ENCODE peak calls at places on chromosomes 5 and 9, in ten cellular contexts. Q, H, N, A, E, T, C, X, J and R are unnamed samples.
A peak's percentile ranks its signal among the peaks of the same experiment; 100 is the strongest.

GRCh38 chr5:74355456-74355855 is 285.1 kb downstream of the ENC1 start:
- DNase-seq in C (no peak), T (no peak), J (no peak), N (no peak), H (no peak), X (no peak), E (no peak), A (no peak), Q (no peak), R (no peak)

GRCh38 chr5:151249280-151249679 is 3.7 kb upstream of the GM2A start:
- DNase-seq in T (no peak), J (no peak), Q (no peak), C (no peak), A (no peak), X (no peak), H (no peak), E (no peak), N (no peak), R (no peak)

GRCh38 chr5:177473461-177473991 is at the start of gene DBN1:
- DNase-seq in X (peak; percentile 53), E (no peak), C (peak; percentile 44), Q (peak; percentile 46), H (no peak), T (no peak), A (peak; percentile 69), J (no peak), N (peak; percentile 74), R (peak; percentile 53)

GRCh38 chr9:77384406-77384805 is 207.1 kb downstream of the VPS13A start:
- DNase-seq in J (peak; percentile 77), X (no peak), A (no peak), H (no peak), E (no peak), N (no peak), C (no peak), T (no peak), Q (no peak), R (no peak)

GRCh38 chr9:90393355-90394152 is 249.1 kb downstream of the DIRAS2 start:
- DNase-seq in C (peak; percentile 27), J (no peak), X (no peak), H (no peak), E (no peak), A (no peak), Q (no peak), T (no peak), N (no peak), R (peak; percentile 19)

GRCh38 chr9:85569988-85570387 is 171.8 kb downstream of the AGTPBP1 start:
- DNase-seq in A (no peak), X (no peak), E (no peak), C (no peak), J (peak; percentile 63), H (no peak), Q (no peak), N (no peak), T (no peak), R (no peak)

GRCh38 chr5:170151105-170151831 is 45.6 kb downstream of the FOXI1 start:
- DNase-seq in N (peak; percentile 53), J (peak; percentile 44), E (no peak), X (peak; percentile 55), A (peak; percentile 73), C (peak; percentile 88), Q (no peak), T (no peak), H (peak; percentile 68), R (peak; percentile 67)

GRCh38 chr5:126043684-126044083 is 379.5 kb upstream of the GRAMD2B start:
- DNase-seq in X (no peak), T (no peak), H (no peak), E (no peak), A (no peak), J (no peak), C (no peak), Q (no peak), N (no peak), R (peak; percentile 10)

GRCh38 chr9:116313638-116314037 is 160.0 kb downstream of the PAPPA start:
- DNase-seq in C (no peak), A (no peak), N (no peak), E (no peak), T (no peak), X (no peak), H (no peak), Q (no peak), J (no peak), R (no peak)

GRCh38 chr9:120579139-120579749 is 723 bp downstream of the CDK5RAP2 start:
- DNase-seq in E (no peak), H (no peak), N (no peak), A (no peak), Q (no peak), J (no peak), C (peak; percentile 9), X (no peak), T (no peak), R (no peak)

GRCh38 chr9:128607642-128608350 is 48.9 kb downstream of the DYNC2I2 start:
- DNase-seq in E (no peak), N (no peak), C (no peak), J (peak; percentile 7), T (no peak), A (peak; percentile 87), X (no peak), Q (peak; percentile 27), H (peak; percentile 88), R (peak; percentile 98)

GRCh38 chr5:154753792-154754191 is 1.4 kb upstream of the LARP1 start:
- DNase-seq in J (peak; percentile 97), Q (peak; percentile 62), T (peak; percentile 91), X (peak; percentile 91), N (no peak), C (peak; percentile 22), H (peak; percentile 93), E (peak; percentile 84), A (peak; percentile 81), R (peak; percentile 51)

GRCh38 chr5:39076757-39077475 is 2.7 kb upstream of the RICTOR start:
- DNase-seq in N (no peak), T (no peak), C (peak; percentile 70), Q (no peak), J (peak; percentile 56), A (no peak), X (no peak), E (no peak), H (no peak), R (no peak)

GRCh38 chr5:39076101-39076756 is 2.0 kb upstream of the RICTOR start:
- DNase-seq in X (no peak), Q (no peak), C (no peak), H (no peak), E (no peak), N (no peak), A (no peak), T (no peak), J (no peak), R (no peak)

GRCh38 chr5:39072915-39073758 is 1.1 kb downstream of the RICTOR start:
- DNase-seq in J (peak; percentile 45), E (peak; percentile 18), C (peak; percentile 53), H (peak; percentile 90), X (peak; percentile 65), N (peak; percentile 74), A (peak; percentile 42), T (peak; percentile 28), Q (peak; percentile 50), R (peak; percentile 37)

GRCh38 chr5:39073759-39074008 is 515 bp downstream of the RICTOR start:
- DNase-seq in X (no peak), C (no peak), Q (no peak), A (no peak), E (no peak), N (no peak), H (no peak), J (no peak), T (peak; percentile 28), R (no peak)

GRCh38 chr5:39074009-39074886 is at the start of gene RICTOR:
- DNase-seq in T (peak; percentile 89), X (peak; percentile 93), J (peak; percentile 82), C (peak; percentile 94), H (peak; percentile 97), N (peak; percentile 92), Q (peak; percentile 92), E (peak; percentile 85), A (peak; percentile 95), R (peak; percentile 85)
- TF ChIP-seq POLR2A in T (peak; percentile 67), X (no peak), J (peak; percentile 82), C (peak; percentile 87), H (no peak), N (peak; percentile 57), Q (peak; percentile 65), E (peak; percentile 75), A (peak; percentile 55), R (peak; percentile 71)

DNA sequence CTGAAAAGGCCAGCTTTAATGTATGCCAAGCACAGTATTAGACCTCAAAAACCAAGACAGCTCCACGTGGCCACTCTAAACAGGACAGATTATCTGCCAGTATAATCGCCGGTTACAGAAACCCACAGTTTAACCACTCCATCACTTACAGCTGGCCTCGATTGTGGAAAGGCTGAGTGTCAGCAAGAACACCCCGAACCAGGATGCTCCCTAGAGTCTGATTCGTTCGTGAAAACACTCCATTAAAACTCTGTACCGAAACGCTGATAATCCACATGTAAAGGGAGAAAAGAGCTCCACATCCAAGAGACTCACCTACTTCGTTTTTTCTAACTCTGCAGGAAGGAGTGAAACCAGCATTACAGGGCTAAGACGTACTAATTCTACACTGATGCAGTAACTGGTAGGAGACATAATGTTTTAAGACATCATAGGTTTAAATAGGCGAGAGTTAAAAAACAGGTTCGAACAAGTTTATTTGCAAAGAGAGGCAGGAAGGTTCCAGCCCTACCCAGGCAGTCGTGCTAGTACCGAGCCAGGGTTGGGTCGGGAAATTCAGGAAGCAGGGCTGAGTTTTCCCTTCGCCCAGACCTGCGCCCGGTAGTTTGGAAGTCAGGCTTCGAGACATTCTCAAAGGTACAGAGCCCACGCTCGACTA is 952 bp downstream of the SERINC5 start:
- DNase-seq in Q (no peak), X (peak; percentile 28), A (peak; percentile 34), H (peak; percentile 89), E (peak; percentile 19), C (no peak), N (no peak), J (peak; percentile 28), T (no peak), R (no peak)
- H3K4me3 ChIP-seq in Q (peak overlapping the region; percentile 64), X (peak overlapping the region; percentile 88), A (peak overlapping the region; percentile 58), H (peak overlapping the region; percentile 47), E (peak overlapping the region; percentile 88), C (peak overlapping the region; percentile 75), N (peak overlapping the region; percentile 82), J (peak overlapping the region; percentile 73), T (peak overlapping the region; percentile 51), R (peak overlapping the region; percentile 60)

GRCh38 chr5:58674070-58674469 is 91.2 kb downstream of the RAB3C start:
- DNase-seq in J (no peak), A (no peak), N (no peak), H (no peak), E (no peak), T (no peak), Q (no peak), X (no peak), C (no peak), R (no peak)
- TF ChIP-seq POLR2A in J (no peak), A (no peak), N (no peak), H (no peak), E (no peak), T (no peak), Q (no peak), X (no peak), C (no peak), R (no peak)

DNA sequence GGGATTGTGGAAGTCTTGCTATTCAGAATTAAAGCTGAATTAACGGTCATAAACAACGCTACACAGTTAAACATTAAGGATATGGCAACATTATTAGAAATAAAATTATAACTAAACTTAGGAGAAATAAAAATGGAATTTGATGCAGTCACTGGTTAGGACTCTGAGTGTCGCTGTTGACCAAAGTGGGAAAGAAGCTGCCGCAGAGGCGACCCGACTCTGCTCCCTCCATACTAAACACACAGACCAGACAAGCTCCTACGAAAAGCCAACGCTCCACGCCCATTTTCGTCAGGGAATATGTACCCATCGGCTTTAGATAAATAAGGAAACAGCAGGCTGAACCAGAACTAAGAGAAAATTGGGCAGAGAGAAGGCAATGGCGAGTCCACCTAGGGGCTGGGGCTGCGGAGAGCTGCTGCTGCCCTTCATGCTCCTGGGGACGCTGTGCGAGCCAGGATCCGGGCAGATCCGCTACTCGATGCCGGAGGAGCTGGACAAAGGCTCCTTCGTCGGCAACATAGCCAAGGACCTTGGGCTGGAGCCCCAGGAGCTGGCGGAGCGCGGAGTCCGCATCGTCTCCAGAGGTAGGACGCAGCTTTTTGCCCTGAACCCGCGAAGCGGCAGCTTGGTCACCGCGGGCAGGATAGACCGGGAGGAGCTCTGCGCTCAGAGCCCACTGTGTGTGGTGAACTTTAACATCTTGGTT is at the start of gene PCDHGA5:
- DNase-seq in A (peak; percentile 24), J (peak; percentile 40), N (no peak), T (no peak), E (no peak), H (peak; percentile 74), X (no peak), Q (no peak), C (peak; percentile 46), R (no peak)
- H3K4me3 ChIP-seq in A (no peak within 1 kb of the TSS), J (peak within 1 kb of the TSS; percentile 48), N (peak within 1 kb of the TSS; percentile 40), T (no peak within 1 kb of the TSS), E (no peak within 1 kb of the TSS), H (no peak within 1 kb of the TSS), X (no peak within 1 kb of the TSS), Q (no peak within 1 kb of the TSS), C (peak within 1 kb of the TSS; percentile 36), R (no peak within 1 kb of the TSS)